ENCODE peak calls at places on chromosomes 1 and 21, in ten cellular contexts. V is Calu3, F is uterus, R is AG09309, Z is astrocyte of the spinal cord, X is HFF-Myc, D is kidney, S is glutamatergic neuron, A is choroid plexus epithelial cell, O is WTC11. Y is an unnamed sample.

GRCh38 chr1:248752119-248752931 is 3.2 kb downstream of the LYPD8 start:
- DNase-seq in V (peak; percentile 34), F (no peak), R (no peak), Z (no peak), X (no peak), D (no peak), S (no peak), A (no peak), O (no peak), Y (no peak)

GRCh38 chr1:11481019-11481418 is 2.1 kb downstream of the DISP3 start:
- DNase-seq in V (no peak), F (no peak), R (no peak), Z (no peak), X (no peak), D (no peak), S (no peak), A (no peak), O (no peak), Y (no peak)

GRCh38 chr21:35509004-35509704 is 460.1 kb upstream of the RUNX1 start:
- DNase-seq in V (no peak), F (no peak), R (no peak), Z (no peak), X (no peak), D (no peak), S (no peak), A (no peak), O (no peak), Y (no peak)

GRCh38 chr1:39528082-39528481 is 36.6 kb downstream of the BMP8A start:
- DNase-seq in V (no peak), F (no peak), R (no peak), Z (no peak), X (no peak), D (no peak), S (no peak), A (no peak), O (no peak), Y (no peak)

GRCh38 chr1:57131701-57132394 is 166.0 kb upstream of the C8B start:
- DNase-seq in V (no peak), F (no peak), R (no peak), Z (peak; percentile 50), X (no peak), D (no peak), S (no peak), A (peak; percentile 13), O (no peak), Y (no peak)

GRCh38 chr1:1422465-1423244 is 1.6 kb upstream of the ANKRD65 start:
- DNase-seq in V (peak; percentile 43), F (no peak), R (no peak), Z (no peak), X (no peak), D (peak; percentile 57), S (no peak), A (no peak), O (peak; percentile 40), Y (no peak)

GRCh38 chr1:85450832-85451231 is 14.1 kb downstream of the DDAH1 start:
- DNase-seq in V (peak; percentile 43), F (no peak), R (no peak), Z (no peak), X (no peak), D (no peak), S (no peak), A (no peak), O (no peak), Y (no peak)

GRCh38 chr1:235939488-235939775 is 72.7 kb upstream of the LYST start:
- DNase-seq in V (no peak), F (no peak), R (no peak), Z (no peak), X (no peak), D (no peak), S (no peak), A (peak; percentile 35), O (no peak), Y (no peak)

GRCh38 chr1:83860506-83861221 is 138.3 kb downstream of the TTLL7 start:
- DNase-seq in V (peak; percentile 93), F (peak; percentile 39), R (no peak), Z (peak; percentile 27), X (no peak), D (peak; percentile 91), S (peak; percentile 91), A (peak; percentile 42), O (peak; percentile 91), Y (peak; percentile 50)

GRCh38 chr1:37498872-37499617 is 15.5 kb downstream of the MEAF6 start:
- DNase-seq in V (peak; percentile 20), F (no peak), R (no peak), Z (peak; percentile 69), X (no peak), D (no peak), S (no peak), A (peak; percentile 70), O (no peak), Y (no peak)

GRCh38 chr1:167704767-167705166 is 17.0 kb upstream of the MPZL1 start:
- DNase-seq in V (no peak), F (no peak), R (no peak), Z (no peak), X (no peak), D (no peak), S (no peak), A (no peak), O (no peak), Y (no peak)

GRCh38 chr1:204258213-204259115 is 44.7 kb upstream of the GOLT1A start:
- DNase-seq in V (peak; percentile 80), F (peak; percentile 60), R (no peak), Z (peak; percentile 25), X (peak; percentile 25), D (peak; percentile 90), S (peak; percentile 69), A (peak; percentile 68), O (peak; percentile 86), Y (peak; percentile 62)

GRCh38 chr21:34921151-34921550 is 128.0 kb downstream of the RUNX1 start:
- DNase-seq in V (no peak), F (no peak), R (no peak), Z (no peak), X (no peak), D (no peak), S (no peak), A (no peak), O (no peak), Y (no peak)

GRCh38 chr21:45246014-45246413 is 41.7 kb downstream of the POFUT2 start:
- DNase-seq in V (no peak), F (no peak), R (no peak), Z (no peak), X (no peak), D (no peak), S (no peak), A (no peak), O (no peak), Y (no peak)

DNA sequence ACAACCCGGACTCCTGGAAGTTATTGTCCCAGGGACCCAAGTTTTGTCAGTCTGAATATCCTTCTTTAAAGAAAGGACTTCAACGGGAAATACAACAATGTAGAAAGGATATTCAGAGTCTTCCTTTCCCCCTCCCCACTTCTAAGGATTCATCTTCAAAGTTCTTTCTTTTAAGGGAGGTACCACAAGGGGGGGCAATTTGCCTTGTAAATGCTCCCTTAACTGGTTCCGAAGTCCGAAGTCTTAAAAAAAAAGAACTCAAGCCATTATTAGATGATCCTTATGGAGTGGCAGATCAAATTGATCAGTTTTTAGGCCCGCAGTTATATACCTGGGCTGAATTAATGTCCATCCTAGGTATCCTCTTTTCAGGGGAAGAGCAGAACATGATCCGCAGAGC is 47.0 kb downstream of the SERINC2 start:
- DNase-seq in V (no peak), F (no peak), R (no peak), Z (no peak), X (no peak), D (no peak), S (no peak), A (peak; percentile 49), O (no peak), Y (no peak)
- TF ChIP-seq CTCF in V (no peak), F (no peak), R (peak; percentile 29), Z (peak; percentile 8), X (peak; percentile 10), D (peak; percentile 22), S (no peak), A (peak; percentile 39), O (no peak), Y (peak; percentile 33)

GRCh38 chr1:21472861-21473260 is 32.9 kb downstream of the NBPF3 start:
- DNase-seq in V (no peak), F (no peak), R (no peak), Z (no peak), X (no peak), D (no peak), S (no peak), A (no peak), O (no peak), Y (no peak)

DNA sequence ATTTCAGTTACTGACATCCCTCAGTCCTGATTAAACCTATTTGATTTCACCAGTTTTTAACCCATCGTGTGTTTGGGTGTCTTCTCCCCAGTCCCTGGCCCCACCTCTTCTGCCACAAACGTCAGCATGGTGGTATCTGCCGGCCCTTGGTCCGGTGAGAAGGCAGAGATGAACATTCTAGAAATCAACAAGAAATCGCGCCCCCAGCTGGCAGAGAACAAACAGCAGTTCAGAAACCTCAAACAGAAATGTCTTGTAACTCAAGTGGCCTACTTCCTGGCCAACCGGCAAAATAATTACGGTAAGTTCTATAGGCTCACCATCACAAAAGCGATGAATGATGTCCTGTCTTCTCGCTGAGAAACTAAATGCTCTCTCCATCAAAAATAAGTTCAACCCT is 28.7 kb downstream of the NBPF3 start:
- DNase-seq in V (no peak), F (no peak), R (no peak), Z (no peak), X (no peak), D (no peak), S (peak; percentile 49), A (peak; percentile 72), O (peak; percentile 72), Y (no peak)
- TF ChIP-seq CTCF in V (no peak), F (no peak), R (peak; percentile 29), Z (peak; percentile 57), X (peak; percentile 47), D (no peak), S (peak; percentile 24), A (peak; percentile 71), O (peak; percentile 58), Y (peak; percentile 47)

GRCh38 chr1:23177438-23178380 is 9.1 kb upstream of the LUZP1 start:
- DNase-seq in V (peak; percentile 58), F (peak; percentile 77), R (no peak), Z (peak; percentile 80), X (no peak), D (peak; percentile 93), S (peak; percentile 87), A (peak; percentile 76), O (peak; percentile 82), Y (peak; percentile 69)
- TF ChIP-seq CTCF in V (no peak), F (peak; percentile 31), R (no peak), Z (peak; percentile 0), X (no peak), D (peak; percentile 15), S (peak; percentile 18), A (no peak), O (no peak), Y (peak; percentile 33)

DNA sequence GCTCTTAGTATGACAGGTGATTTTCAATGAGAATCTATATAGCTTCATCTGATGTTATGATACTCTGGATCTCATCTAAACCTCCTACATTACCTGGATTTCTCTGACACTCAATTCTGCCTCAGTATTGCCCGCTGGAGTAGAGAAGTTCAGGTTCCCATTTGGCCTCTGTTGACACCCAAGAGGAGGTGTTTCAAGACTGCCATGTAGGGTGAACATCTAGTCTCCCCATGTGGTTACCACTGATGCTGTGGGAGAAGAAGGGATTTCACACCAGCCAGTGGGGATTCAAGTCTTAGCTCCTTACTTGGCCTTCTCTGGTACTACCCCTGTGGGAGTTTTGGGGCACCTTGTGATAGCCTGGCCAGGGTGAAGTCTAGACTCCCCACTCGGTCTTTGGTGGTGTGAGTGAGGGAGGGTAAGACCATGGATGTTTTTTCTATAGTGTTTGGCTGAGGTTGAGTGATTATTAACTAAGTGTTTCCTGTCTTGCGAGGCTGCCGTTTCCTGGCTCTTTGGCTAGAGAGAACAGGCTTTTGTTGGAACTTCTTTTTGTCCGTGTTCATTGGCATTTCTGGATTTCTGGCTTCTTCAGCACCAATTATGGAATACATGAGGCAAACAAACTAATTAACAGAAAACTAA is 90.7 kb downstream of the RHOU start:
- DNase-seq in V (no peak), F (no peak), R (no peak), Z (no peak), X (no peak), D (no peak), S (no peak), A (no peak), O (no peak), Y (no peak)
- TF ChIP-seq CTCF in V (no peak), F (no peak), R (no peak), Z (no peak), X (no peak), D (no peak), S (no peak), A (no peak), O (no peak), Y (no peak)